ENCODE peak calls at places on chromosomes 16 and 17, in eight cellular contexts. O, I, N, D, P, T, V and X are unnamed samples.
A peak's percentile ranks its signal among the peaks of the same experiment; 100 is the strongest.

GRCh38 chr17:11747441-11747840 is 149.2 kb downstream of the DNAH9 start:
- DNase-seq in O (no peak), P (no peak), V (no peak), T (no peak), I (no peak), D (no peak), N (no peak), X (no peak)

GRCh38 chr16:75288596-75289120 is 37.2 kb upstream of the BCAR1 start:
- DNase-seq in P (no peak), O (no peak), T (no peak), N (no peak), V (peak; percentile 86), I (no peak), D (no peak), X (peak; percentile 38)

GRCh38 chr16:72198021-72198420 is 26.1 kb upstream of the PMFBP1 start:
- DNase-seq in P (no peak), V (no peak), D (peak; percentile 92), N (no peak), T (peak; percentile 65), O (no peak), I (no peak), X (peak; percentile 73)

GRCh38 chr16:2508722-2509400 is 4.9 kb upstream of the ATP6V0C start:
- DNase-seq in P (no peak), T (no peak), D (no peak), N (no peak), O (no peak), I (no peak), V (no peak), X (no peak)

GRCh38 chr16:12507366-12507765 is 296.3 kb downstream of the CPPED1 start:
- DNase-seq in D (no peak), V (no peak), O (no peak), P (no peak), I (no peak), T (no peak), N (no peak), X (no peak)

GRCh38 chr17:50421308-50422031 is 4.5 kb upstream of the ACSF2 start:
- DNase-seq in N (no peak), D (no peak), O (no peak), T (no peak), I (no peak), P (no peak), V (peak; percentile 54), X (no peak)

GRCh38 chr16:59698341-59698979 is 964.3 kb upstream of the GOT2 start:
- DNase-seq in P (no peak), O (no peak), V (no peak), I (no peak), N (no peak), T (no peak), D (no peak), X (no peak)

GRCh38 chr16:27281285-27281684 is 12.7 kb upstream of the NSMCE1 start:
- DNase-seq in V (no peak), I (no peak), P (no peak), N (no peak), O (no peak), D (no peak), T (no peak), X (no peak)

GRCh38 chr17:49456172-49456965 is 38.7 kb upstream of the NGFR start:
- DNase-seq in T (peak; percentile 50), I (no peak), P (no peak), D (peak; percentile 43), V (no peak), N (no peak), O (no peak), X (no peak)

GRCh38 chr17:6671431-6671830 is 19.9 kb downstream of the C17orf100 start:
- DNase-seq in N (no peak), V (no peak), O (no peak), T (no peak), I (no peak), D (no peak), P (no peak), X (no peak)

GRCh38 chr17:57020208-57020607 is 42.3 kb downstream of the SCPEP1 start:
- DNase-seq in D (no peak), T (no peak), O (no peak), N (no peak), I (no peak), V (no peak), P (no peak), X (no peak)

GRCh38 chr16:28876016-28876659 is 2.1 kb upstream of the ATP2A1 start:
- DNase-seq in I (no peak), P (no peak), D (no peak), O (no peak), T (no peak), N (no peak), V (no peak), X (no peak)